ENCODE peak calls at places on chromosomes 16 and 17, in ten cellular contexts. Y is H7; C is nephron progenitor cell; A is stimulated activated CD4-positive, alpha-beta T cell treated with anti-CD3 and anti-CD28 coated beads, Interleukin-4, amount 100 ng/mL, for 1 hour; H is activated CD4-positive, alpha-beta T cell treated with anti-CD3 and anti-CD28 coated beads for 24 hours; L is C1 segment of cervical spinal cord; B is CD8-positive, alpha-beta memory T cell; S is iPS DF 19.7; Q is uterus; D is effector CD4-positive, alpha-beta T cell. R is an unnamed sample.

GRCh38 chr17:41553176-41553575 is 18.7 kb downstream of the KRT9 start:
- DNase-seq in Y (no peak), C (no peak), A (no peak), H (no peak), L (no peak), B (no peak), S (no peak), Q (no peak), D (no peak), R (peak; percentile 34)

GRCh38 chr16:49951568-49952195 is 73.3 kb upstream of the CNEP1R1 start:
- DNase-seq in Y (no peak), C (no peak), A (no peak), H (no peak), L (no peak), B (no peak), S (no peak), Q (no peak), D (no peak), R (no peak)

GRCh38 chr16:9395958-9396359 is 304.5 kb downstream of the HAPSTR1 start:
- DNase-seq in Y (no peak), C (no peak), A (no peak), H (no peak), L (no peak), B (no peak), S (no peak), Q (no peak), D (no peak), R (no peak)

GRCh38 chr17:8173871-8174322 is 2.3 kb downstream of the TMEM107 start:
- DNase-seq in Y (no peak), C (no peak), A (no peak), H (no peak), L (no peak), B (no peak), S (no peak), Q (no peak), D (no peak), R (no peak)

GRCh38 chr16:31094088-31094423 is 541 bp downstream of the VKORC1 start:
- DNase-seq in Y (peak; percentile 80), C (peak; percentile 23), A (no peak), H (no peak), L (no peak), B (no peak), S (no peak), Q (no peak), D (no peak), R (peak; percentile 49)

GRCh38 chr17:51907041-51907440 is 251.5 kb downstream of the CA10 start:
- DNase-seq in Y (no peak), C (no peak), A (no peak), H (no peak), L (no peak), B (no peak), S (no peak), Q (no peak), D (no peak), R (no peak)

GRCh38 chr16:30541502-30542329 is 7.1 kb upstream of the ZNF747 start:
- DNase-seq in Y (no peak), C (no peak), A (no peak), H (no peak), L (no peak), B (no peak), S (no peak), Q (no peak), D (no peak), R (peak; percentile 68)

GRCh38 chr16:73616186-73616585 is 568.3 kb upstream of the ZFHX3 start:
- DNase-seq in Y (peak; percentile 19), C (no peak), A (no peak), H (no peak), L (no peak), B (no peak), S (peak; percentile 65), Q (no peak), D (no peak), R (no peak)

GRCh38 chr16:88479795-88480760 is 27.0 kb downstream of the ZFPM1 start:
- DNase-seq in Y (no peak), C (no peak), A (peak; percentile 40), H (no peak), L (no peak), B (peak; percentile 43), S (no peak), Q (no peak), D (no peak), R (no peak)

GRCh38 chr17:58184308-58184985 is 8.1 kb upstream of the EPX start:
- DNase-seq in Y (peak; percentile 68), C (no peak), A (no peak), H (no peak), L (no peak), B (no peak), S (peak; percentile 35), Q (no peak), D (no peak), R (peak; percentile 64)

GRCh38 chr17:1203967-1204291 is 24.1 kb upstream of the ABR start:
- DNase-seq in Y (no peak), C (no peak), A (no peak), H (no peak), L (no peak), B (no peak), S (no peak), Q (no peak), D (no peak), R (no peak)

GRCh38 chr16:72066747-72067146 is 3.7 kb downstream of the HPR start:
- DNase-seq in Y (peak; percentile 39), C (no peak), A (no peak), H (no peak), L (no peak), B (peak; percentile 17), S (no peak), Q (no peak), D (no peak), R (peak; percentile 20)

GRCh38 chr17:35018814-35019213 is 38.5 kb downstream of the LIG3 start:
- DNase-seq in Y (no peak), C (no peak), A (no peak), H (no peak), L (no peak), B (no peak), S (no peak), Q (no peak), D (no peak), R (no peak)

GRCh38 chr17:79339311-79339710 is 264.7 kb downstream of the ENGASE start:
- DNase-seq in Y (no peak), C (no peak), A (no peak), H (no peak), L (no peak), B (no peak), S (no peak), Q (no peak), D (no peak), R (no peak)

GRCh38 chr17:4364622-4365041 is 1.8 kb downstream of the UBE2G1 start:
- DNase-seq in Y (no peak), C (no peak), A (no peak), H (no peak), L (no peak), B (no peak), S (no peak), Q (peak; percentile 25), D (no peak), R (no peak)

GRCh38 chr17:38419508-38419981 is 8.7 kb upstream of the ARHGAP23 start:
- DNase-seq in Y (peak; percentile 73), C (no peak), A (no peak), H (no peak), L (no peak), B (no peak), S (no peak), Q (no peak), D (no peak), R (no peak)